ENCODE peak calls at places on chromosomes 6 and 20, in ten cellular contexts. X, B, Z, J, Y, Q, R, S, N and P are unnamed samples.

GRCh38 chr6:129016844-129017243 is 133.9 kb downstream of the LAMA2 start:
- DNase-seq in X (no peak), B (no peak), Z (no peak), J (no peak), Y (no peak), Q (no peak), R (no peak), S (no peak), N (no peak), P (no peak)

GRCh38 chr6:101666256-101666655 is 272.7 kb downstream of the GRIK2 start:
- DNase-seq in X (no peak), B (peak; percentile 73), Z (no peak), J (no peak), Y (no peak), Q (no peak), R (peak; percentile 49), S (peak; percentile 93), N (no peak), P (no peak)

GRCh38 chr6:10099086-10099499 is 315.8 kb downstream of the TFAP2A start:
- DNase-seq in X (no peak), B (no peak), Z (peak; percentile 17), J (no peak), Y (no peak), Q (no peak), R (no peak), S (peak; percentile 31), N (no peak), P (no peak)

GRCh38 chr6:108944707-108945685 is 96.8 kb downstream of the ARMC2 start:
- DNase-seq in X (no peak), B (peak; percentile 84), Z (no peak), J (no peak), Y (no peak), Q (no peak), R (peak; percentile 90), S (no peak), N (no peak), P (no peak)

GRCh38 chr20:37407573-37408002 is 61.6 kb downstream of the SRC start:
- DNase-seq in X (no peak), B (no peak), Z (no peak), J (no peak), Y (no peak), Q (no peak), R (no peak), S (no peak), N (no peak), P (no peak)

GRCh38 chr6:110661426-110661825 is 153.8 kb downstream of the CDK19 start:
- DNase-seq in X (no peak), B (no peak), Z (no peak), J (no peak), Y (no peak), Q (no peak), R (no peak), S (peak; percentile 73), N (no peak), P (no peak)

GRCh38 chr6:158698876-158699440 is 49.1 kb downstream of the SYTL3 start:
- DNase-seq in X (no peak), B (peak; percentile 20), Z (no peak), J (no peak), Y (no peak), Q (peak; percentile 49), R (no peak), S (no peak), N (no peak), P (no peak)

GRCh38 chr6:24893342-24893850 is 42.4 kb downstream of the RIPOR2 start:
- DNase-seq in X (no peak), B (no peak), Z (no peak), J (no peak), Y (no peak), Q (no peak), R (no peak), S (no peak), N (no peak), P (no peak)

GRCh38 chr20:42093542-42094440 is 475.6 kb upstream of the CHD6 start:
- DNase-seq in X (no peak), B (no peak), Z (no peak), J (no peak), Y (no peak), Q (no peak), R (no peak), S (no peak), N (no peak), P (no peak)

GRCh38 chr6:147216915-147217314 is 12.7 kb downstream of the STXBP5 start:
- DNase-seq in X (no peak), B (no peak), Z (no peak), J (no peak), Y (no peak), Q (no peak), R (no peak), S (no peak), N (no peak), P (no peak)

GRCh38 chr6:56669041-56669440 is 26.4 kb upstream of the DST start:
- DNase-seq in X (no peak), B (no peak), Z (no peak), J (no peak), Y (no peak), Q (no peak), R (no peak), S (no peak), N (no peak), P (no peak)

GRCh38 chr20:33803921-33804337 is 7.2 kb upstream of the CHMP4B start:
- DNase-seq in X (no peak), B (peak; percentile 60), Z (no peak), J (no peak), Y (no peak), Q (no peak), R (peak; percentile 71), S (peak; percentile 40), N (no peak), P (no peak)

GRCh38 chr6:28212510-28213212 is 12.4 kb upstream of the ZSCAN9 start:
- DNase-seq in X (no peak), B (peak; percentile 90), Z (peak; percentile 73), J (peak; percentile 73), Y (no peak), Q (peak; percentile 75), R (peak; percentile 66), S (peak; percentile 90), N (peak; percentile 42), P (no peak)

GRCh38 chr6:54874349-54875048 is 27.9 kb downstream of the FAM83B start:
- DNase-seq in X (no peak), B (no peak), Z (no peak), J (peak; percentile 3), Y (no peak), Q (no peak), R (no peak), S (peak; percentile 79), N (no peak), P (no peak)